ENCODE peak calls at places on chromosomes 7 and 10, in ten cellular contexts. W is vagina; V is transverse colon; Y is hepatocyte; A is right lobe of liver; L is endothelial cell of umbilical vein; B is epithelial cell of prostate; U is astrocyte; Q is CD4-positive, alpha-beta T cell; M is HCT116. E is an unnamed sample.

GRCh38 chr10:80195046-80195574 is 10.2 kb downstream of the ANXA11 start:
- DNase-seq in W (no peak), V (no peak), Y (no peak), A (no peak), L (no peak), B (no peak), U (no peak), Q (no peak), M (no peak), E (no peak)

GRCh38 chr10:121681171-121681752 is 83.0 kb upstream of the FGFR2 start:
- DNase-seq in W (no peak), V (no peak), Y (no peak), A (no peak), L (no peak), B (no peak), U (no peak), Q (no peak), M (no peak), E (no peak)

GRCh38 chr7:80135306-80136104 is 874 bp downstream of the GNAI1 start:
- DNase-seq in W (no peak), V (peak; percentile 14), Y (peak; percentile 57), A (no peak), L (no peak), B (no peak), U (peak; percentile 26), Q (no peak), M (no peak), E (peak; percentile 48)

GRCh38 chr7:6576024-6576866 is 1.0 kb upstream of the ZDHHC4 start:
- DNase-seq in W (no peak), V (no peak), Y (no peak), A (no peak), L (no peak), B (no peak), U (no peak), Q (no peak), M (no peak), E (no peak)

GRCh38 chr10:74500026-74500704 is 326.2 kb upstream of the KAT6B start:
- DNase-seq in W (no peak), V (no peak), Y (no peak), A (no peak), L (peak; percentile 4), B (no peak), U (no peak), Q (no peak), M (no peak), E (no peak)

GRCh38 chr7:108166687-108167086 is 36.5 kb upstream of the LAMB4 start:
- DNase-seq in W (no peak), V (no peak), Y (no peak), A (no peak), L (no peak), B (no peak), U (no peak), Q (no peak), M (no peak), E (no peak)

GRCh38 chr10:25877296-25877695 is 56.7 kb upstream of the MYO3A start:
- DNase-seq in W (no peak), V (no peak), Y (no peak), A (no peak), L (no peak), B (no peak), U (no peak), Q (no peak), M (no peak), E (no peak)

GRCh38 chr7:32093415-32094408 is 23.5 kb upstream of the PDE1C start:
- DNase-seq in W (no peak), V (no peak), Y (no peak), A (no peak), L (no peak), B (peak; percentile 12), U (peak; percentile 96), Q (no peak), M (no peak), E (peak; percentile 35)

GRCh38 chr7:124762611-124763143 is 2.9 kb downstream of the GPR37 start:
- DNase-seq in W (no peak), V (peak; percentile 25), Y (peak; percentile 20), A (peak; percentile 69), L (peak; percentile 44), B (no peak), U (no peak), Q (no peak), M (no peak), E (no peak)

GRCh38 chr7:124761164-124761715 is 4.4 kb downstream of the GPR37 start:
- DNase-seq in W (no peak), V (no peak), Y (no peak), A (no peak), L (no peak), B (no peak), U (no peak), Q (no peak), M (no peak), E (peak; percentile 47)

GRCh38 chr7:124765401-124766352 is at the start of gene GPR37:
- DNase-seq in W (no peak), V (peak; percentile 59), Y (peak; percentile 84), A (peak; percentile 90), L (peak; percentile 73), B (peak; percentile 55), U (peak; percentile 37), Q (no peak), M (peak; percentile 32), E (peak; percentile 89)

GRCh38 chr7:124764847-124765400 is 668 bp downstream of the GPR37 start:
- DNase-seq in W (no peak), V (peak; percentile 26), Y (peak; percentile 26), A (peak; percentile 70), L (peak; percentile 28), B (no peak), U (no peak), Q (no peak), M (no peak), E (peak; percentile 46)

DNA sequence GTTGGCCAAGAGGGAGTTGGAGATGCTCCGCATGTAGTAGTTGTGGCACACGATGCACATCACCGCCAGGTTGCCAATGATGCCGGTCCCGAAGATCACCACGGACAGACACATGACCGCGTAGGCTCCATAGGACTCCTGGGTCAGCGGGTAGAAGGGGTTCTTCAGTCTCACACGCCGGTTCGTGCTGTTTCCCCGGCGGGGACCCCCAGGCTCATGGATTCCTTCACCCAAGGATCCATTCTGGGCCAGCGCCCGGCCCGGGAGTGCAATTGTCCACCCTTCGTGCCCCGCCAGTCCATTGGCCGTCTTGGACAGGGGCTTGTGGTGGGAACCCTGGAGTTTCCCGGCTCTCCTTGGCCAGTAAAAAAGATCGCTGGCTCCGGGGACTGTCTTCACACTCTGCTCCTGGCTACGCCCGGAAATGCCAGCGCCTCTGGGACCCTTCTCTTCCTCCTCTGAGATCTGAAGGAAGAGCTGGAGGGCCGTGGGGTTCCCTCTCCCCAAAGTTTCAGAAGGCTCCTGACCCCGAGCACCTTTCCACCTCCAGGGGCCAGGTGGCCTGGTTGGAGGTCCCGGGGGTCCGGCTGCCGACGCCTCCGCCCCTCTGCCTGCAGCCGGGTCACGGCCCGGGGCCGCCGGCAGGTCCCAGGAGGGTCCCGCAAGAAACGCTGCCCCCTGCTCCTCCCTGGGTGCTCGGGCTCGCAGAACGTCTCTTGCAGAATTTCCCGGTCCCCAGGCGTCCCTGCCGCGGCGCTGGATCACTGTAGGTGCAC is 1.3 kb downstream of the GPR37 start:
- DNase-seq in W (no peak), V (no peak), Y (peak; percentile 11), A (peak; percentile 54), L (no peak), B (no peak), U (no peak), Q (no peak), M (no peak), E (no peak)
- H3K27ac ChIP-seq in W (no peak overlapping the region), V (no peak overlapping the region), Y (no peak overlapping the region), A (no peak overlapping the region), L (no peak overlapping the region), B (no peak overlapping the region), U (no peak overlapping the region), Q (no peak overlapping the region), M (no peak overlapping the region), E (peak overlapping the region; percentile 78)

GRCh38 chr10:46329690-46330016 is 42.9 kb downstream of the ANTXRL start:
- DNase-seq in W (no peak), V (no peak), Y (no peak), A (no peak), L (no peak), B (no peak), U (no peak), Q (no peak), M (no peak), E (no peak)

GRCh38 chr10:46326066-46326465 is 39.3 kb downstream of the ANTXRL start:
- DNase-seq in W (no peak), V (no peak), Y (no peak), A (no peak), L (no peak), B (no peak), U (no peak), Q (no peak), M (no peak), E (no peak)

GRCh38 chr10:46328853-46329689 is 42.3 kb downstream of the ANTXRL start:
- DNase-seq in W (no peak), V (no peak), Y (no peak), A (no peak), L (no peak), B (no peak), U (no peak), Q (no peak), M (no peak), E (peak; percentile 37)

GRCh38 chr10:46326971-46327370 is 40.2 kb downstream of the ANTXRL start:
- DNase-seq in W (no peak), V (no peak), Y (no peak), A (no peak), L (no peak), B (no peak), U (no peak), Q (no peak), M (no peak), E (no peak)

DNA sequence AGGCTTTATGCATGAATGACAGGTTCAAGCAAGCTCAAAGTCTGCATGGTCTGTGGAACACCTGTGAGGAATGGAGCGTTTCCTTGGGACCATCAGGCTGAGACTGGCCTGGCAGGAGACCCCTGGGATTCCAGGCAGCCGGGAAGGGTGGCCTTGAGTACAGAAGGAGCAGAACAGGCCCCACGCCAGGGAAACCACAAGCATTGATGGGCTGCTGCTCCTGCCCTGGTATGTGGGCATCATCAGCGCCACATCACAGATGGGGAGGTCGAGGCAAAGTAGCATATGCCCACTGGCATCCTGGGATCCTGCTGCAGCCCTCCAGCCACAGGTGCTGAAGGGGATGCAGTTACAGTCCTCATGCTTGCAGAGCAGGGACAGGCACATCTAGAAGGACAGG is 40.9 kb downstream of the ANTXRL start:
- DNase-seq in W (no peak), V (no peak), Y (no peak), A (no peak), L (no peak), B (no peak), U (no peak), Q (no peak), M (no peak), E (no peak)
- H3K27ac ChIP-seq in W (no peak overlapping the region), V (no peak overlapping the region), Y (no peak overlapping the region), A (no peak overlapping the region), L (no peak overlapping the region), B (no peak overlapping the region), U (no peak overlapping the region), Q (no peak overlapping the region), M (no peak overlapping the region), E (no peak overlapping the region)

GRCh38 chr10:131778385-131778784 is 122.4 kb upstream of the PPP2R2D start:
- DNase-seq in W (peak; percentile 79), V (no peak), Y (no peak), A (no peak), L (no peak), B (no peak), U (no peak), Q (no peak), M (no peak), E (no peak)
- H3K27ac ChIP-seq in W (no peak overlapping the region), V (no peak overlapping the region), Y (no peak overlapping the region), A (no peak overlapping the region), L (no peak overlapping the region), B (no peak overlapping the region), U (no peak overlapping the region), Q (no peak overlapping the region), M (no peak overlapping the region), E (no peak overlapping the region)

GRCh38 chr10:21516270-21517131 is 9.0 kb downstream of the SKIDA1 start:
- DNase-seq in W (no peak), V (peak; percentile 53), Y (peak; percentile 87), A (peak; percentile 77), L (peak; percentile 53), B (no peak), U (peak; percentile 67), Q (no peak), M (no peak), E (peak; percentile 80)

GRCh38 chr10:21518629-21519321 is 6.7 kb downstream of the SKIDA1 start:
- DNase-seq in W (no peak), V (no peak), Y (peak; percentile 52), A (peak; percentile 55), L (peak; percentile 61), B (no peak), U (peak; percentile 71), Q (no peak), M (no peak), E (peak; percentile 87)

GRCh38 chr10:21517134-21517982 is 8.1 kb downstream of the SKIDA1 start:
- DNase-seq in W (no peak), V (no peak), Y (peak; percentile 52), A (peak; percentile 80), L (peak; percentile 53), B (no peak), U (peak; percentile 64), Q (no peak), M (no peak), E (peak; percentile 67)

GRCh38 chr10:21519327-21519933 is 6.1 kb downstream of the SKIDA1 start:
- DNase-seq in W (no peak), V (no peak), Y (no peak), A (no peak), L (no peak), B (no peak), U (no peak), Q (no peak), M (no peak), E (no peak)

DNA sequence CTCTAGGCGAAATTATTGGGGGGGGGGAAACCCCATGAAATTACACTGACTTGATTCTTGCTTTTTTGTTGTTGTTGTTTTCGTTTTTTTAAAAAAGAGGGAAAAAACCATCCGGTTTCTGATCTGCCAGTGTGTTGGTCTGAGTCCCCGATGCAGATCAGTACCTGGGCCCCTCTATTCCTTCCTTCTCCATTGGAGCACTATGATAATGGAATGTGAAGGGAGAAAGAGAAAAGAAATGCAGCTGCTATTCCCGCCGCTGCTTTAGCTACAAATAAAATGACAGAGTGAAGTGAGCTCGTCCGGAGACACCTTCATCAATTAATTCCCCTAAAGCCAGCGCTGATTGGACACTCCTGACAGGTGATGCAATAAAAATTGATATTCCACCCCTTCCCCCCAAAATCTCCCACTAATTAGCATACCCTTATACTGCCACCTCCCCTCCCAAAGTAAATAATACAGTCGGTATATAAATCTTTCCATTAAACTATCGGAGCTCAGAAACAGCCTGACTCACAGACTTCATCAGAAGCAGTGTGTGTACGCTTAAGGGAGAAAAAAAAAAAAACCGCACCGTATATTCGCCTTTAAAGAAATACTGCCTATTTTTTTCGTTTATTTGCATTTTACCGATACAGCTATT is 7.4 kb downstream of the SKIDA1 start:
- DNase-seq in W (no peak), V (no peak), Y (no peak), A (no peak), L (no peak), B (no peak), U (peak; percentile 73), Q (no peak), M (no peak), E (peak; percentile 45)
- H3K27ac ChIP-seq in W (peak overlapping the region; percentile 91), V (peak overlapping the region; percentile 66), Y (peak overlapping the region; percentile 97), A (no peak overlapping the region), L (no peak overlapping the region), B (no peak overlapping the region), U (peak overlapping the region; percentile 92), Q (no peak overlapping the region), M (no peak overlapping the region), E (peak overlapping the region; percentile 84)